ENCODE peak calls at places on chromosomes 16 and 17, in six cellular contexts. A is heart left ventricle; J is tibial nerve; N is CD8-positive, alpha-beta T cell; Z is BJ; W is tibial artery. U is an unnamed sample.

GRCh38 chr17:2862197-2862596 is 66.0 kb downstream of the RAP1GAP2 start:
- DNase-seq in A (no peak), Z (no peak), N (no peak), W (no peak), J (no peak), U (no peak)

GRCh38 chr16:56262148-56262878 is 71.0 kb downstream of the GNAO1 start:
- DNase-seq in A (no peak), J (no peak), Z (no peak), N (peak), W (no peak), U (no peak)

GRCh38 chr16:24975428-24975889 is 39.7 kb downstream of the ARHGAP17 start:
- DNase-seq in J (no peak), Z (peak), A (no peak), N (no peak), W (no peak), U (no peak)

GRCh38 chr16:68384293-68385255 is 63.7 kb downstream of the SMPD3 start:
- DNase-seq in J (no peak), Z (no peak), N (no peak), W (no peak), A (no peak), U (peak)

GRCh38 chr16:70561623-70562022 is 38.0 kb downstream of the SF3B3 start:
- DNase-seq in Z (no peak), W (no peak), J (no peak), A (no peak), N (no peak), U (peak)

GRCh38 chr16:11528053-11528452 is 58.7 kb downstream of the LITAF start:
- DNase-seq in A (no peak), J (no peak), Z (no peak), W (no peak), N (no peak), U (no peak)

GRCh38 chr17:77778636-77779524 is 179.6 kb upstream of the TNRC6C start:
- DNase-seq in N (no peak), J (peak), Z (no peak), A (peak), W (peak), U (peak)

GRCh38 chr16:81094771-81095251 is 1.4 kb downstream of the GCSH start:
- DNase-seq in Z (no peak), W (no peak), A (no peak), J (no peak), N (no peak), U (no peak)

GRCh38 chr16:677306-678190 is 2.1 kb downstream of the RHBDL1 start:
- DNase-seq in Z (no peak), J (no peak), A (no peak), W (no peak), N (no peak), U (no peak)

GRCh38 chr17:36900130-36900590 is 37.1 kb upstream of the LHX1 start:
- DNase-seq in J (no peak), Z (no peak), A (no peak), W (no peak), N (no peak), U (no peak)

GRCh38 chr16:57358527-57359095 is at the start of gene CCL22:
- DNase-seq in A (no peak), J (no peak), N (no peak), W (no peak), Z (no peak), U (no peak)

GRCh38 chr17:47707056-47707791 is 13.3 kb downstream of the TBKBP1 start:
- DNase-seq in Z (no peak), A (no peak), N (no peak), J (no peak), W (no peak), U (peak)

GRCh38 chr16:68885321-68885720 is 42.0 kb downstream of the TANGO6 start:
- DNase-seq in Z (no peak), N (no peak), W (no peak), A (no peak), J (no peak), U (no peak)

GRCh38 chr17:47700471-47701449 is 6.8 kb downstream of the TBKBP1 start:
- DNase-seq in Z (no peak), A (no peak), J (no peak), W (no peak), N (no peak), U (peak)

GRCh38 chr17:5126719-5127488 is 11.1 kb downstream of the USP6 start:
- DNase-seq in A (no peak), J (no peak), W (no peak), N (no peak), Z (no peak), U (peak)

GRCh38 chr17:11002417-11002816 is 164.5 kb upstream of the PIRT start:
- DNase-seq in N (no peak), Z (no peak), W (no peak), A (no peak), J (no peak), U (no peak)

GRCh38 chr17:50272246-50272645 is 2.0 kb upstream of the TMEM92 start:
- DNase-seq in Z (no peak), J (no peak), W (peak), N (no peak), A (no peak), U (no peak)
- H3K4me3 ChIP-seq in Z (peak), J (peak), W (peak), N (no peak), A (peak), U (peak)

DNA sequence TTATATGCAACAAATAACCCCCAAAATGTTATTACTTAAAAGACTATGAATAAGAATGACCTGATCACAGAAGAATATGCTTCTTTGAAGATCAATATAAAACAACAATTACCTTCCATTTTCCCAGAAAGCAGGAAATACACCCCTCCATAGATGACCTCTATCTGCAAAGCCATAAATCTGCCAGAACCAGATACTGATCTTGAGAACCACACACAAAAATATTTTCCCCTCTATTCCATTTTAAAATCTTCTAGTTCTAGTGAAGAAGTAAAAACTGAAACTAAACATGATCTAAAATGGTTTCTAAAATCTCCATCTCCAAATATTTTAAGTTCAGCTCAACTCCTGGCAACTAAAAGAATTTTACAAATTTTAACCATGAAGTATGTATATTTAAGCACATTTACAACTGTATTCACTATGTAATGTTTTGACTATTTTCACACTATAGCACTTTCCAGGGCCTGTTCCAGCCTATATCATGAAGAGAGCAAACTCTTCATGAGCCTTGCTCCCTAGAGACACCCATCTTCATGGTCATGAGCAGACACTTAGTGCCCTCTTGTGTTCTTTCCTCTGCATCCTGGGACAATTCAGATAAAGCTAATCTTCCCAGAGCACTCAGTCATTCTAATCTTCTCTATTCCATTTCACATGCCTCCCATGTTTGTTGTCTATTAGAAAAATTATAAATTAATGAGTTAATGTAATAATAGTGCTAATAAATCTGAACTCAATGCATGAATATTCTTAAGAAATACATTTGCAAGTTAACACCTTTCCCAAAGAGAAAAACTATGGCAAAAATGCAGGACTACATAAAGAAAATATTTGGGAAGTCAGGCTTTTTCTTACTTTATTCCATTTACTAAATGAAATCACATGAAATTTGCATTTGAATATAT is 87.0 kb downstream of the HELZ start:
- DNase-seq in Z (no peak), N (no peak), A (no peak), J (no peak), W (no peak), U (no peak)
- TF ChIP-seq CTCF in Z (peak), N (no peak), A (peak), J (no peak), W (no peak), U (no peak)

GRCh38 chr17:76612465-76612864 is 26.8 kb upstream of the ST6GALNAC2 start:
- DNase-seq in W (no peak), J (no peak), Z (no peak), A (no peak), N (no peak), U (no peak)
- H3K4me3 ChIP-seq in W (no peak), J (no peak), Z (no peak), A (no peak), N (no peak), U (no peak)

GRCh38 chr17:81019563-81020442 is 15.1 kb upstream of the BAIAP2 start:
- DNase-seq in J (no peak), N (no peak), W (no peak), Z (no peak), A (no peak), U (peak)

GRCh38 chr17:81020443-81020766 is 14.5 kb upstream of the BAIAP2 start:
- DNase-seq in J (no peak), Z (no peak), W (no peak), A (no peak), N (no peak), U (no peak)

GRCh38 chr17:81022371-81022729 is 12.6 kb upstream of the BAIAP2 start:
- DNase-seq in W (no peak), A (no peak), N (no peak), J (no peak), Z (no peak), U (no peak)

GRCh38 chr17:81020767-81021497 is 14.0 kb upstream of the BAIAP2 start:
- DNase-seq in N (no peak), J (no peak), Z (no peak), W (no peak), A (peak), U (peak)

GRCh38 chr17:81021531-81022370 is 13.2 kb upstream of the BAIAP2 start:
- DNase-seq in J (no peak), N (no peak), Z (no peak), A (no peak), W (no peak), U (peak)
- TF ChIP-seq CTCF in J (no peak), N (no peak), Z (no peak), A (no peak), W (no peak), U (no peak)

DNA sequence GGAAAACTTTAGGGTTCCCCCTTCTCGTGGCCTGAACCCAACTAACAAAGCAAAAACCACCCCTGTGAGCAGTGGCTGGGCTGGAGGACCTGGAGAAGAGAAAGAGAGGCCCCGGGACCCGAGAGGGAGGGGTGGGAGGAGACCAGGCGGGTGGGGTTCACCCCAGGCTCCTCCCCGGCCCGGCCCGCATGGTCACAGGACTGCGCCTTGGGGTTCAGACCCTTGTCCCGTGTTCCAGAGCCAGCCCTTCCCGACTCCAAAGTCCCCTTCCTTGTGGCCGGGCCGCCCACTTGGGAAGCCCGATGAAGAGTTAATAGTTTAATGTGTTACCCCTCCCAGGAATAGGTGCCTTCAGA is 852 bp downstream of the MARVELD3 start:
- DNase-seq in N (no peak), A (no peak), J (no peak), Z (no peak), W (no peak), U (peak)
- H3K4me3 ChIP-seq in N (peak), A (peak), J (peak), Z (no peak), W (no peak), U (peak)

GRCh38 chr16:82668094-82668493 is 41.3 kb downstream of the CDH13 start:
- DNase-seq in N (no peak), W (no peak), Z (no peak), A (no peak), J (no peak), U (no peak)

GRCh38 chr16:82675300-82675699 is 48.5 kb downstream of the CDH13 start:
- DNase-seq in J (no peak), A (no peak), N (no peak), Z (peak), W (no peak), U (no peak)

GRCh38 chr16:82667437-82667836 is 40.7 kb downstream of the CDH13 start:
- DNase-seq in A (no peak), Z (no peak), W (no peak), N (no peak), J (no peak), U (no peak)

GRCh38 chr16:82672676-82673075 is 45.9 kb downstream of the CDH13 start:
- DNase-seq in W (no peak), N (no peak), A (no peak), Z (no peak), J (no peak), U (no peak)

DNA sequence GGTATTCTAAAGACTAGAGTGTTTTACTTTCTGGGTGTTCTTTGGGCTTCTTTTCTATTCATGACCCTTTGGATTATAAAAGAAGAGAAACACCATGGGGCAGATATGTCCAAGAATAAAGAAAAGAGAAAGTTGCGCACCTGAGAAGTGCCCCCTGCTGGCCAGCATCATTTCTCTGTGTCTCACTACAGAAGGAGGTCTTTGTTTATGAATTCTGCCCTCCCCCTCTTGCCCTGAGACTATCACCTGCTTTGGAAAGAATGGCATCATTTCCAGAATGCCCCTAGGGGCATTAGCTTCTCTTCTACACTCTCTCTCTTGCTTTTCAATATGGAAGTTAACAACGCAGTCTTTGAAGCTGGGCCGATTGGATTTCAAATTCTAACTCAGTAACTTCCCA is 45.0 kb downstream of the CDH13 start:
- DNase-seq in N (no peak), W (no peak), A (no peak), J (no peak), Z (no peak), U (no peak)
- TF ChIP-seq CTCF in N (peak), W (no peak), A (peak), J (no peak), Z (no peak), U (peak)

GRCh38 chr17:19411641-19412040 is 609 bp downstream of the RNF112 start:
- DNase-seq in N (no peak), W (no peak), J (no peak), Z (no peak), A (no peak), U (no peak)
- H3K4me3 ChIP-seq in N (no peak), W (peak), J (no peak), Z (no peak), A (peak), U (peak)

GRCh38 chr17:6856054-6856453 is 24.5 kb upstream of the TEKT1 start:
- DNase-seq in A (no peak), W (no peak), J (no peak), N (no peak), Z (no peak), U (no peak)

GRCh38 chr17:6857904-6858303 is 26.4 kb upstream of the TEKT1 start:
- DNase-seq in J (no peak), N (no peak), W (no peak), A (no peak), Z (no peak), U (no peak)

GRCh38 chr17:6857336-6857735 is 25.8 kb upstream of the TEKT1 start:
- DNase-seq in N (no peak), J (no peak), W (no peak), Z (no peak), A (no peak), U (no peak)

DNA sequence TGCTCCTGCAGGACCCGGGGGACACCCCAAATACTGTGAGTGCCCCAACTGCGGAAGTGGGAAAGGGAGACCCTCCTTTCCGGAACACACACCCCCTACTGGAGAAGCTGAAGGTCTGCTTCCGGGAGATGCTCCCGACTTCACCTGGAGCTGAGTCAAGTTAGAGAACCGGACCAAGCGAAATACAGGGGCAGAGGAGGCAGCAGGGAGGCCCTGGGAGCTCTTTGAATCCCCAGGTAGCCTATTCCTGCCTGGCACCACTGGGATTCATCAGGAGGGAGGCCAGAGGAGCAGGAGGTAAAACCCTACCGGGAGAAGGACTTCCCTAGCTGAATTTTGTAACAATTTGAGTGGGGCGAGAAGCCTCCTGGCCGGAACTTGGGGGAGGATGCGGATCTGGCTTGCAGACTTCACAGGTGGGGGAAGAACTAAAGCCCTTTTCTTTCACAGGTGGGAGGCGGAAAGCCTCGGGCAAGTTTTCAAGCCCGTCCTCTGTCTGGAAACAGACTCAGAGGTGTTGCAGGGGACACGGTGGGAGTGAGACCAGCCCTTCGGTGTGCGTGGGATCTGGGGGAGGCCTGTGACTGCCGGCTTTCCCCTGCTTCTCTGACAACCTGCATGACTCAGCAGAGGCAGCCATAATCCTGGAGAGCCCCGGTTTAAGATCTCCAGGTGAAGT is 22.4 kb upstream of the TEKT1 start:
- DNase-seq in N (no peak), W (no peak), A (no peak), J (no peak), Z (no peak), U (no peak)
- TF ChIP-seq CTCF in N (no peak), W (no peak), A (no peak), J (no peak), Z (peak), U (peak)

DNA sequence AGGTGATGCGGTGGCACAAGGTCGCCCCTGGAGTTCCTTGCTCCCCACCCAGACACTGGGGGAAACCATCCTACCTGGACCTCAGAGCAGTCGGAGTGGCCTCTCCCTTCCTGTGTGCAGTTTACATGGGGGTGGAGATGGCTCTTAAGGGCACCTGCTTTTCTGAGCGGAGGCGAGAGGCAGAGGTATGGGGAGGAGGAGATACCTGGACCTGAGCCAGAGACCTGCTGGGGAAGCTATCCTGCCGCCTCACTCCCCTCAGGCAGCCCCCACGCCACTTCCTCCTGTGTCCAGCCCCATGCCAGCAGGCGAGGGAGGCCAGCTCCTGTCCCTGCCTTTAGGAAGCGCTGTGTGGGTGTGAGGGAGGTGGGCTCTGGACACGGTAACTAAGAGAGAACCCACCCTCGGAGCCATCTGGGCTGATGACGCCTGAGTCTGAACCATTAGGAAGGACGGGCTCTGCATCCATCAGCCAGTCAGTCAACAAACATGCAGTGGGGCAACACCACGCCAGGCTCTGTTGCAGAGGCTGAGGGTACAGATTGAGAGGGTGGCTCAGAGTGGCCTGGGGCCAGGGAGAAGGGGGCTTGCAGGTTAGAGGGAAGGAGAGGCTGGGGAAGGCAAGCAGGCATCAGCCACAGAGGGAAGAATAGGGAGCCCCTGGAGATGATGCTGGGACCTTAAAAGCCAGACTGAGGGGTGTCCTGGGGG is 1.2 kb downstream of the CORO1A start:
- DNase-seq in A (peak), Z (no peak), N (peak), J (no peak), W (peak), U (peak)
- H3K4me3 ChIP-seq in A (peak), Z (no peak), N (peak), J (peak), W (peak), U (peak)

U was measured in lower lobe of right lung.